ENCODE peak calls at places on chromosomes 13 and 19, in six cellular contexts. F, M, A, W, E and J are unnamed samples.

GRCh38 chr13:101520672-101521071 is 68.2 kb downstream of the ITGBL1 start:
- DNase-seq in F (peak), M (no peak), A (peak), W (no peak), E (peak), J (peak)

GRCh38 chr19:2478324-2478755 is 2.4 kb downstream of the GADD45B start:
- DNase-seq in F (peak), M (peak), A (peak), W (peak), E (no peak), J (peak)

GRCh38 chr19:43624933-43625332 is 5.5 kb upstream of the ZNF428 start:
- DNase-seq in F (peak), M (no peak), A (no peak), W (peak), E (no peak), J (peak)

GRCh38 chr13:75855847-75856246 is 219.7 kb downstream of the LMO7 start:
- DNase-seq in F (no peak), M (no peak), A (no peak), W (no peak), E (no peak), J (no peak)

GRCh38 chr13:26867451-26868067 is 107.0 kb upstream of the GPR12 start:
- DNase-seq in F (peak), M (no peak), A (peak), W (no peak), E (peak), J (peak)

GRCh38 chr13:22740264-22740663 is 440.5 kb upstream of the SGCG start:
- DNase-seq in F (peak), M (no peak), A (no peak), W (no peak), E (no peak), J (peak)

GRCh38 chr13:71412231-71412630 is 454.8 kb downstream of the DACH1 start:
- DNase-seq in F (no peak), M (no peak), A (peak), W (no peak), E (peak), J (peak)

GRCh38 chr13:39675904-39676303 is 20.4 kb downstream of the COG6 start:
- DNase-seq in F (no peak), M (no peak), A (peak), W (no peak), E (no peak), J (no peak)

DNA sequence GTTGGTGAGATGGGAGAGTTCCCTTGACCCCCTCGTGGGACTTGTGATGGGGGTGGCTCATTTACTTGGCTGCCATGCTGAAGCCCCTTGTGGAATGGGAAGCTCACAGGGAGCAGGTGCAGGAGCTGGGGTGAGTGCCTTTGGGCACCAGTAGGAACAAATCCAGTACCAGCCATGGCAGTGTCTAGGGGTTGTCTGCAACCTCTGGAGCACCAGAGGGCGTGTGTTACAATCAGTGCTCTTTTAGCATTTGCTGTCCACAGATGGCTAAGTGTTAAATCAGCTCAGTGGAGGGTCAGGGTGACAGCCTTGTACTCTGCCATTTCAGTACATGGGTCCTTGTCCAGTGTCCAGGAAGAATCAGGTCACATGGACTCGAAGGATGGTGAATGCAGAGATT is 75.6 kb downstream of the ATP8A2 start:
- DNase-seq in F (no peak), M (no peak), A (no peak), W (no peak), E (no peak), J (no peak)
- H3K4me3 ChIP-seq in F (no peak), M (no peak), A (no peak), W (no peak), E (no peak), J (no peak)

GRCh38 chr13:110813646-110814624 is 100.4 kb downstream of the ING1 start:
- DNase-seq in F (peak), M (no peak), A (no peak), W (peak), E (no peak), J (no peak)
- TF ChIP-seq CTCF in F (no peak), M (no peak), A (peak), W (no peak), E (no peak), J (peak)

GRCh38 chr19:10424011-10424637 is 3.8 kb downstream of the PDE4A start:
- DNase-seq in F (peak), M (no peak), A (peak), W (peak), E (no peak), J (peak)
- H3K4me3 ChIP-seq in F (peak), M (peak), A (peak), W (no peak), E (peak), J (peak)

GRCh38 chr13:31050486-31051400 is 111.0 kb downstream of the HSPH1 start:
- DNase-seq in F (peak), M (no peak), A (no peak), W (no peak), E (no peak), J (no peak)

GRCh38 chr13:31053098-31053497 is 108.6 kb downstream of the HSPH1 start:
- DNase-seq in F (peak), M (no peak), A (peak), W (peak), E (no peak), J (no peak)

GRCh38 chr13:31053896-31054295 is 107.8 kb downstream of the HSPH1 start:
- DNase-seq in F (no peak), M (no peak), A (no peak), W (no peak), E (no peak), J (no peak)

GRCh38 chr13:31052478-31052877 is 109.2 kb downstream of the HSPH1 start:
- DNase-seq in F (no peak), M (no peak), A (no peak), W (peak), E (no peak), J (no peak)

DNA sequence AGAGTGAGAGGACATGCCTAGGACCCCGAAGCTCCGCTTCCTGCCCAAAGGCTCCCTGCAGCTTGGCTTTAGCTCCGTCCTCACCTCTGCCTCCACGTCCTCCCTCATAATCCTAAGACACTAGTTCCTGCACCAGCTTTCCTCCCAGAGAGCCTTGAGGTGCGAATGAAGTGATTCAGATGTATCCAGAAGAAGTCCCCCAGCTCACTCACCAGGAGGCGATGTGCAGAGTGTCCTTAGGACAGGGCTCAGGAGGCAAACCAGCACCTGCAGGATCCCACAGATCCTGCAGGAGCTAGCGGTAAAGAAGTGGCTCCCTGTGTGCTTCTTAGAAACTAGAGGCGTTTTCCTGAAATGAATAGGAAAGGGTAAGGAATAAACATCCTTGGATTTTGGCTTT is 109.7 kb downstream of the HSPH1 start:
- DNase-seq in F (no peak), M (no peak), A (no peak), W (peak), E (no peak), J (no peak)
- TF ChIP-seq CTCF in F (no peak), M (no peak), A (no peak), W (no peak), E (no peak), J (peak)

GRCh38 chr13:79190932-79191331 is 215.1 kb downstream of the RBM26 start:
- DNase-seq in F (no peak), M (no peak), A (no peak), W (no peak), E (no peak), J (no peak)

GRCh38 chr13:79196366-79196765 is 209.7 kb downstream of the RBM26 start:
- DNase-seq in F (no peak), M (no peak), A (no peak), W (no peak), E (no peak), J (no peak)

GRCh38 chr13:79197933-79198332 is 208.1 kb downstream of the RBM26 start:
- DNase-seq in F (no peak), M (no peak), A (no peak), W (no peak), E (no peak), J (no peak)

GRCh38 chr13:79194727-79195126 is 211.3 kb downstream of the RBM26 start:
- DNase-seq in F (no peak), M (no peak), A (no peak), W (no peak), E (no peak), J (no peak)

DNA sequence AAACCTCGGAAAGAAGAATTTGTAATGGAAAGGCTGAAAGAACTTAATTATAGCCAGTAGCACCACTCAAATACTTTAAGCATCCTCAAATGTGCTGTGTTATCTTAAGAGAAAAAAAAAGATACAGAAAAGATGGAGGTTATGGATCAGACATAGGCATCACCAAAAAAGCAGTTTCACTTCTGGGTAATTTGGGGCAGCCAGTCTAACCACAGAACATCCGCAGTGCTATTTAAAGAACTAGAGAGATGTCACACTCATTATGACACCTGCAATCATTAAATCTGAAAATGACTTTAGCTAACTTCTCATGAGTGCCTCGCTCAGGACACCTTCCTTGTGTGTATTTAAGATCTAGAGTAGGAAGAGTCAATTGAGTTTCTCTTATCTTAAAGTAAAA is 211.8 kb downstream of the RBM26 start:
- DNase-seq in F (no peak), M (no peak), A (no peak), W (no peak), E (no peak), J (no peak)
- H3K4me3 ChIP-seq in F (no peak), M (no peak), A (no peak), W (no peak), E (no peak), J (no peak)

DNA sequence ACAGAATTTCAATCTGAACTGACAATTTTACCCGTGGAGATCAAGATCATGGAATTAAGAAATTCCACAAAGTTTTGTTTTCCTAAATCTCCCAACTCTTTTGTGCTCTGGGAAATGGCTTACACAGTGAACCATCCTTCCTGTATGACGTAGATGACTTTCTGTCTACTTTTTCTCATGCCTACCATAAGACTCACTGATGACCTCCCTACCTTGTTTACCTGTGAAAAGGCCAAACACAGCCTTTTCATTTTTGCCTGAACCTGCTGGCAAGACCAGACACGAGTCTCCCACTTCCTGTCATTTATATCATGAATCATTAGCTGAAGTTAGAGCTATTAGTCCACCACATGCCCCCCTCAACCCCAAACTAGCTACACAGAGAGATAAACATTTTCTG is 4.6 kb upstream of the KBTBD6 start:
- DNase-seq in F (no peak), M (no peak), A (no peak), W (no peak), E (no peak), J (peak)
- TF ChIP-seq CTCF in F (no peak), M (no peak), A (no peak), W (no peak), E (no peak), J (no peak)

GRCh38 chr13:113161433-113161832 is 3.0 kb downstream of the PROZ start:
- DNase-seq in F (no peak), M (no peak), A (no peak), W (peak), E (no peak), J (no peak)
- H3K4me3 ChIP-seq in F (no peak), M (no peak), A (no peak), W (no peak), E (no peak), J (no peak)

GRCh38 chr13:51781246-51782022 is 22.5 kb downstream of the DHRS12 start:
- DNase-seq in F (no peak), M (no peak), A (no peak), W (no peak), E (no peak), J (no peak)
- TF ChIP-seq CTCF in F (peak), M (no peak), A (peak), W (no peak), E (peak), J (peak)

GRCh38 chr13:112703935-112704633 is 14.2 kb downstream of the ATP11A start:
- DNase-seq in F (no peak), M (no peak), A (no peak), W (no peak), E (no peak), J (no peak)

GRCh38 chr13:112703449-112703848 is 13.6 kb downstream of the ATP11A start:
- DNase-seq in F (no peak), M (no peak), A (no peak), W (no peak), E (no peak), J (peak)

GRCh38 chr13:112700291-112701060 is 10.6 kb downstream of the ATP11A start:
- DNase-seq in F (no peak), M (no peak), A (no peak), W (peak), E (no peak), J (no peak)

GRCh38 chr13:112702983-112703379 is 13.1 kb downstream of the ATP11A start:
- DNase-seq in F (no peak), M (no peak), A (no peak), W (no peak), E (no peak), J (peak)

GRCh38 chr13:112702341-112702982 is 12.6 kb downstream of the ATP11A start:
- DNase-seq in F (no peak), M (no peak), A (no peak), W (no peak), E (no peak), J (no peak)
- H3K4me3 ChIP-seq in F (no peak), M (no peak), A (no peak), W (no peak), E (no peak), J (no peak)

DNA sequence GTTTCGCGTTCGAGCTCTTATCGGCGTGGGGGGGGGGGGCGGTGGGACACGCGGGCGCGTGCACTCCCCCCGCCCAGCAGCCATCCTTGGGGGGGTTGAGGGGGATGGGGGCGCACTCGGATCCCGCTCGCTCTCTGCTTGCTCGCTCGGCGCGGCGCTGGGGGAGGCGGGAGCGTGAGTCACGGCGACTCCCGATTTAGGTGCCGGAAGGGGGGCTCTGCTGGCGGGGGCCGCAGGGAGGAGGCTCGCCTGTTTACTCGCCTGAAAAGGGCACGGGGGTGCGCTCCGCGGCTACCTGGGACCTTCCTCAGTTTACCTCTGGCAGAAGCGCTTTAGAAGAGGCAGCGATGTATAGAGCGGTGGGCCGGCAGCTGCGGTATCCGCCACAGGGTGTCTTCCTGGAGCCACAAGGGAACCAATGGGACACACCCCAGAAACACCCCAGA is 1.1 kb upstream of the PDE4A start:
- DNase-seq in F (no peak), M (no peak), A (no peak), W (peak), E (no peak), J (no peak)
- TF ChIP-seq CTCF in F (no peak), M (no peak), A (no peak), W (no peak), E (no peak), J (no peak)